ENCODE peak calls at places on chromosomes 3 and 15, in five cellular contexts. C is ELF-1; L is SW480; N is cardiac fibroblast; K is activated T-helper 1 cell treated with anti-CD3 and anti-CD28 coated beads, Interleukin-2, amount 50 U/mL, for 16 hours. W is an unnamed sample.

GRCh38 chr3:74623261-74623836 is 8.9 kb upstream of the CNTN3 start:
- DNase-seq in C (no peak), L (no peak), N (no peak), K (no peak), W (no peak)

GRCh38 chr15:85706779-85707518 is 87.8 kb downstream of the KLHL25 start:
- DNase-seq in C (no peak), L (no peak), N (peak), K (no peak), W (no peak)

GRCh38 chr3:135982922-135983581 is 17.5 kb downstream of the PPP2R3A start:
- DNase-seq in C (no peak), L (no peak), N (no peak), K (no peak), W (no peak)

GRCh38 chr3:184545769-184546168 is 15.8 kb upstream of the EPHB3 start:
- DNase-seq in C (no peak), L (no peak), N (no peak), K (no peak), W (no peak)

GRCh38 chr3:119911748-119912147 is 129.8 kb downstream of the NR1I2 start:
- DNase-seq in C (no peak), L (no peak), N (no peak), K (no peak), W (no peak)

GRCh38 chr15:33226559-33227181 is 32.2 kb upstream of the FMN1 start:
- DNase-seq in C (peak), L (peak), N (peak), K (peak), W (peak)

GRCh38 chr3:193403307-193403706 is 24.8 kb upstream of the ATP13A5 start:
- DNase-seq in C (no peak), L (no peak), N (no peak), K (no peak), W (no peak)

GRCh38 chr3:99111235-99111634 is 209.7 kb upstream of the DCBLD2 start:
- DNase-seq in C (no peak), L (no peak), N (no peak), K (no peak), W (no peak)

GRCh38 chr3:107265526-107265925 is 111.7 kb upstream of the CCDC54 start:
- DNase-seq in C (no peak), L (no peak), N (no peak), K (no peak), W (no peak)

GRCh38 chr15:24878153-24878552 is 76.6 kb upstream of the SNRPN start:
- DNase-seq in C (no peak), L (no peak), N (peak), K (no peak), W (no peak)

GRCh38 chr3:81808900-81809299 is 47.5 kb upstream of the GBE1 start:
- DNase-seq in C (no peak), L (no peak), N (no peak), K (no peak), W (no peak)

GRCh38 chr15:70563561-70564095 is 199.7 kb downstream of the UACA start:
- DNase-seq in C (no peak), L (no peak), N (no peak), K (no peak), W (no peak)

GRCh38 chr3:122105626-122106025 is 50.5 kb downstream of the CD86 start:
- DNase-seq in C (no peak), L (peak), N (peak), K (no peak), W (no peak)